ENCODE peak calls at places on chromosomes 3 and 15, in nine cellular contexts. M is dorsolateral prefrontal cortex, O is kidney, S is heart left ventricle, K is RWPE2, D is Panc1, F is AG04450, A is psoas muscle, V is GM23338. C is an unnamed sample.

GRCh38 chr3:136196064-136196400 is at the start of gene MSL2:
- DNase-seq in M (no peak), A (no peak), D (no peak), K (no peak), S (no peak), V (no peak), F (no peak), O (no peak), C (no peak)

GRCh38 chr3:125589743-125590142 is 5.6 kb downstream of the OSBPL11 start:
- DNase-seq in O (no peak), V (no peak), A (no peak), D (no peak), F (no peak), K (no peak), M (no peak), S (no peak), C (no peak)

GRCh38 chr3:17023006-17023664 is 138.4 kb downstream of the PLCL2 start:
- DNase-seq in K (no peak), V (no peak), A (no peak), D (no peak), M (no peak), F (no peak), S (no peak), O (no peak), C (no peak)

GRCh38 chr15:26394801-26395200 is 378.1 kb downstream of the GABRB3 start:
- DNase-seq in A (no peak), S (no peak), O (no peak), V (no peak), F (no peak), K (no peak), M (no peak), D (no peak), C (no peak)

GRCh38 chr3:16205156-16205870 is 30.8 kb downstream of the GALNT15 start:
- DNase-seq in V (no peak), O (no peak), M (no peak), S (no peak), A (no peak), D (no peak), K (no peak), F (no peak), C (no peak)

GRCh38 chr3:49607105-49607591 is 52.9 kb downstream of the BSN start:
- DNase-seq in K (no peak), M (no peak), D (no peak), O (no peak), F (no peak), V (no peak), S (no peak), A (no peak), C (peak; percentile 14)

GRCh38 chr15:37104413-37105392 is 4.4 kb upstream of the MEIS2 start:
- DNase-seq in S (no peak), A (no peak), D (no peak), F (no peak), O (peak; percentile 54), K (no peak), M (no peak), V (no peak), C (no peak)

GRCh38 chr15:101264911-101265641 is 12.2 kb downstream of the SELENOS start:
- DNase-seq in D (no peak), M (no peak), V (no peak), O (no peak), S (no peak), F (no peak), K (no peak), A (no peak), C (no peak)

GRCh38 chr3:13580256-13581023 is 31.5 kb downstream of the FBLN2 start:
- DNase-seq in M (no peak), O (peak; percentile 73), V (no peak), D (no peak), S (no peak), K (peak; percentile 43), A (no peak), F (no peak), C (no peak)

GRCh38 chr3:173825731-173826130 is 428.2 kb downstream of the NLGN1 start:
- DNase-seq in M (no peak), F (no peak), S (no peak), V (no peak), A (no peak), K (no peak), O (no peak), D (no peak), C (no peak)

GRCh38 chr15:50137893-50138292 is 18.9 kb upstream of the ATP8B4 start:
- DNase-seq in A (no peak), K (no peak), S (no peak), M (no peak), V (no peak), D (no peak), O (no peak), F (no peak), C (no peak)

GRCh38 chr3:181700168-181701087 is 11.3 kb upstream of the SOX2 start:
- DNase-seq in M (peak; percentile 80), S (peak; percentile 50), F (peak; percentile 26), O (no peak), A (peak; percentile 44), D (peak; percentile 64), K (no peak), V (peak; percentile 92), C (peak; percentile 28)

GRCh38 chr3:48553886-48554845 is 2.4 kb downstream of the PFKFB4 start:
- DNase-seq in F (no peak), V (no peak), S (no peak), M (no peak), O (peak; percentile 44), K (peak; percentile 33), A (no peak), D (no peak), C (no peak)

GRCh38 chr15:100998630-100999029 is 79.5 kb downstream of the LRRK1 start:
- DNase-seq in O (no peak), F (no peak), A (no peak), M (no peak), V (no peak), S (no peak), K (no peak), D (no peak), C (no peak)

GRCh38 chr3:4731543-4732111 is 238.5 kb downstream of the ITPR1 start:
- DNase-seq in V (no peak), O (no peak), K (no peak), M (no peak), S (no peak), A (no peak), F (no peak), D (no peak), C (no peak)

GRCh38 chr3:64063207-64063981 is 40.1 kb upstream of the PSMD6 start:
- DNase-seq in A (no peak), F (no peak), O (no peak), K (no peak), V (peak; percentile 49), D (no peak), M (no peak), S (no peak), C (no peak)

GRCh38 chr15:55673287-55673686 is 69.7 kb downstream of the PRTG start:
- DNase-seq in S (no peak), A (no peak), D (no peak), V (no peak), M (no peak), K (no peak), F (no peak), O (no peak), C (no peak)

GRCh38 chr3:49689046-49689886 is at the start of the genes MST1 and RNF123:
- DNase-seq in A (peak; percentile 93), K (peak; percentile 87), D (no peak), O (peak; percentile 96), S (peak; percentile 95), F (peak; percentile 78), V (peak; percentile 97), M (peak; percentile 81), C (peak; percentile 86)

GRCh38 chr3:158420654-158421396 is 150.2 kb upstream of the MLF1 start:
- DNase-seq in F (peak; percentile 39), A (no peak), V (no peak), O (no peak), M (no peak), K (no peak), D (no peak), S (no peak), C (no peak)

GRCh38 chr15:85745525-85745924 is 49.2 kb downstream of the KLHL25 start:
- DNase-seq in V (no peak), O (peak; percentile 68), M (no peak), D (no peak), K (peak; percentile 57), F (no peak), A (no peak), S (no peak), C (no peak)
- H3K27ac ChIP-seq in V (no peak overlapping the region), O (no peak overlapping the region), M (no peak overlapping the region), D (no peak overlapping the region), K (no peak overlapping the region), F (no peak overlapping the region), A (no peak overlapping the region), S (no peak overlapping the region), C (no peak overlapping the region)

GRCh38 chr15:58628206-58629057 is 121.1 kb downstream of the ADAM10 start:
- DNase-seq in F (no peak), A (no peak), O (no peak), V (no peak), D (no peak), K (no peak), S (no peak), M (no peak), C (no peak)
- H3K4me3 ChIP-seq in F (peak overlapping the region; percentile 34), A (peak overlapping the region; percentile 52), O (peak overlapping the region; percentile 64), V (no peak overlapping the region), D (no peak overlapping the region), K (peak overlapping the region; percentile 14), S (peak overlapping the region; percentile 39), M (peak overlapping the region; percentile 46), C (peak overlapping the region; percentile 35)

GRCh38 chr3:132659000-132659369 is 624 bp downstream of the ACAD11 start:
- DNase-seq in O (no peak), M (no peak), F (no peak), S (no peak), K (no peak), D (no peak), A (no peak), V (peak; percentile 55), C (no peak)
- H3K27ac ChIP-seq in O (peak overlapping the region; percentile 98), M (peak overlapping the region; percentile 85), F (no peak overlapping the region), S (peak overlapping the region; percentile 91), K (peak overlapping the region; percentile 71), D (peak overlapping the region; percentile 87), A (peak overlapping the region; percentile 85), V (no peak overlapping the region), C (peak overlapping the region; percentile 91)

GRCh38 chr3:134314588-134315285 is 59.5 kb downstream of the AMOTL2 start:
- DNase-seq in V (no peak), M (no peak), S (no peak), D (no peak), O (peak; percentile 49), A (no peak), F (no peak), K (no peak), C (no peak)

GRCh38 chr3:134312072-134312872 is 61.6 kb upstream of the RYK start:
- DNase-seq in S (no peak), A (peak; percentile 39), O (peak; percentile 92), M (no peak), K (no peak), V (peak; percentile 67), D (no peak), F (no peak), C (no peak)

GRCh38 chr3:134311693-134312071 is 61.0 kb upstream of the RYK start:
- DNase-seq in M (no peak), A (no peak), V (no peak), K (no peak), D (no peak), F (no peak), O (peak; percentile 39), S (no peak), C (no peak)

GRCh38 chr3:134313839-134314587 is 60.2 kb downstream of the AMOTL2 start:
- DNase-seq in M (no peak), A (no peak), F (no peak), O (no peak), K (no peak), D (no peak), V (no peak), S (no peak), C (no peak)

GRCh38 chr3:134312873-134313838 is 61.1 kb downstream of the AMOTL2 start:
- DNase-seq in K (no peak), A (peak; percentile 84), F (no peak), O (peak; percentile 95), D (no peak), V (peak; percentile 94), S (peak; percentile 82), M (no peak), C (peak; percentile 68)
- H3K4me3 ChIP-seq in K (peak overlapping the region; percentile 27), A (peak overlapping the region; percentile 64), F (peak overlapping the region; percentile 64), O (peak overlapping the region; percentile 67), D (peak overlapping the region; percentile 39), V (peak overlapping the region; percentile 76), S (peak overlapping the region; percentile 53), M (peak overlapping the region; percentile 58), C (peak overlapping the region; percentile 60)